ENCODE peak calls at places on chromosomes 11 and 22, in four cellular contexts. S, K, Z and J are unnamed samples.

GRCh38 chr11:130151196-130151595 is 8.4 kb upstream of the ST14 start:
- DNase-seq in S (no peak), K (no peak), Z (no peak), J (no peak)

GRCh38 chr11:13889566-13890214 is 72.8 kb upstream of the SPON1 start:
- DNase-seq in S (no peak), K (no peak), Z (no peak), J (no peak)

GRCh38 chr22:29635734-29636357 is 32.4 kb downstream of the NF2 start:
- DNase-seq in S (no peak), K (no peak), Z (no peak), J (peak)

GRCh38 chr11:65576232-65576866 is 496 bp downstream of the EHBP1L1 start:
- DNase-seq in S (no peak), K (no peak), Z (no peak), J (no peak)

GRCh38 chr11:14764899-14765527 is 121.4 kb downstream of the PDE3B start:
- DNase-seq in S (no peak), K (no peak), Z (no peak), J (peak)

GRCh38 chr11:78615724-78616123 is 41.1 kb upstream of the NARS2 start:
- DNase-seq in S (no peak), K (no peak), Z (no peak), J (no peak)

GRCh38 chr11:96207459-96208449 is 135.2 kb downstream of the MAML2 start:
- DNase-seq in S (no peak), K (no peak), Z (no peak), J (peak)

GRCh38 chr11:10397226-10397987 is 57.7 kb upstream of the AMPD3 start:
- DNase-seq in S (no peak), K (no peak), Z (no peak), J (no peak)

GRCh38 chr11:78812513-78813293 is 238.0 kb upstream of the NARS2 start:
- DNase-seq in S (no peak), K (no peak), Z (no peak), J (no peak)

GRCh38 chr11:110979696-110980095 is 265.8 kb upstream of the POU2AF2 start:
- DNase-seq in S (no peak), K (no peak), Z (peak), J (no peak)

GRCh38 chr22:22235564-22235963 is 9.0 kb upstream of the VPREB1 start:
- DNase-seq in S (peak), K (no peak), Z (no peak), J (peak)

GRCh38 chr22:49210606-49211005 is 617.1 kb downstream of the BRD1 start:
- DNase-seq in S (no peak), K (no peak), Z (no peak), J (no peak)

GRCh38 chr11:48012051-48012391 is 31.7 kb downstream of the PTPRJ start:
- DNase-seq in S (no peak), K (no peak), Z (no peak), J (no peak)

GRCh38 chr22:37229805-37230672 is 14.0 kb downstream of the RAC2 start:
- DNase-seq in S (peak), K (no peak), Z (peak), J (peak)

GRCh38 chr11:88301478-88302140 is 35.9 kb downstream of the CTSC start:
- DNase-seq in S (no peak), K (no peak), Z (no peak), J (no peak)

GRCh38 chr22:37674951-37675929 is at the start of gene LGALS1:
- DNase-seq in S (peak), K (peak), Z (peak), J (peak)

GRCh38 chr11:55942785-55943392 is 6.7 kb upstream of the OR5I1 start:
- DNase-seq in S (no peak), K (no peak), Z (no peak), J (peak)

GRCh38 chr11:17352925-17353227 is 1.3 kb downstream of the NCR3LG1 start:
- DNase-seq in S (no peak), K (peak), Z (no peak), J (peak)

GRCh38 chr11:57399221-57399620 is 8.8 kb upstream of the PRG2 start:
- DNase-seq in S (no peak), K (no peak), Z (no peak), J (no peak)

GRCh38 chr11:104700609-104701008 is 197.7 kb downstream of the CASP12 start:
- DNase-seq in S (no peak), K (no peak), Z (no peak), J (no peak)

GRCh38 chr22:22884010-22884887 is 3.4 kb upstream of the IGLL5 start:
- DNase-seq in S (peak), K (no peak), Z (peak), J (peak)

GRCh38 chr11:60334005-60334620 is 7.1 kb downstream of the MS4A6E start:
- DNase-seq in S (peak), K (no peak), Z (peak), J (peak)

GRCh38 chr11:1840780-1841480 is 2.1 kb downstream of the TNNI2 start:
- DNase-seq in S (no peak), K (peak), Z (no peak), J (no peak)

GRCh38 chr11:93747122-93747521 is 5.7 kb downstream of the C11orf54 start:
- DNase-seq in S (no peak), K (no peak), Z (no peak), J (no peak)

GRCh38 chr11:35794850-35795249 is 132.3 kb downstream of the TRIM44 start:
- DNase-seq in S (no peak), K (no peak), Z (peak), J (no peak)

GRCh38 chr22:40247976-40248375 is 70.3 kb downstream of the TNRC6B start:
- DNase-seq in S (peak), K (no peak), Z (no peak), J (no peak)

GRCh38 chr11:84437129-84438123 is 1151.3 kb upstream of the CCDC90B start:
- DNase-seq in S (no peak), K (no peak), Z (no peak), J (no peak)

GRCh38 chr11:65489706-65490310 is 9.0 kb upstream of the MALAT1 start:
- DNase-seq in S (no peak), K (peak), Z (no peak), J (no peak)